ENCODE peak calls at places on chromosome 18, in five cellular contexts. X is WERI-Rb-1, A is cardiac septum, Y is dermis microvascular lymphatic vessel endothelial cell, T is M059J. D is an unnamed sample.

GRCh38 chr18:23710068-23710527 is 20.8 kb downstream of the LAMA3 start:
- DNase-seq in T (peak), Y (no peak), A (no peak), X (no peak), D (peak)

GRCh38 chr18:40179647-40180175 is 1775.3 kb upstream of the PIK3C3 start:
- DNase-seq in Y (no peak), X (no peak), T (no peak), A (no peak), D (no peak)

GRCh38 chr18:68263481-68263880 is 451.4 kb downstream of the TMX3 start:
- DNase-seq in X (no peak), A (no peak), Y (no peak), T (peak), D (no peak)

GRCh38 chr18:8937695-8938094 is 164.8 kb upstream of the NDUFV2 start:
- DNase-seq in T (no peak), Y (no peak), X (no peak), A (no peak), D (no peak)

GRCh38 chr18:73948497-73948896 is 199.1 kb downstream of the FBXO15 start:
- DNase-seq in A (no peak), T (peak), X (no peak), Y (no peak), D (no peak)

GRCh38 chr18:48222118-48222517 is 187.1 kb downstream of the ZBTB7C start:
- DNase-seq in X (no peak), Y (peak), T (peak), A (no peak), D (no peak)

GRCh38 chr18:56389190-56389589 is 249.2 kb downstream of the TXNL1 start:
- DNase-seq in Y (no peak), X (no peak), A (no peak), T (no peak), D (no peak)

GRCh38 chr18:27184115-27185024 is 738 bp downstream of the CHST9 start:
- DNase-seq in A (no peak), T (no peak), X (peak), Y (no peak), D (no peak)

GRCh38 chr18:50687491-50687890 is 127.6 kb downstream of the MAPK4 start:
- DNase-seq in T (no peak), Y (no peak), A (peak), X (no peak), D (no peak)

GRCh38 chr18:7877609-7878008 is 310.5 kb downstream of the PTPRM start:
- DNase-seq in X (no peak), T (peak), A (no peak), Y (peak), D (no peak)

GRCh38 chr18:74525741-74526140 is 8.6 kb upstream of the CNDP1 start:
- DNase-seq in X (no peak), T (no peak), Y (no peak), A (peak), D (no peak)

GRCh38 chr18:30527226-30527625 is 515.3 kb downstream of the DSC3 start:
- DNase-seq in T (no peak), Y (no peak), X (no peak), A (no peak), D (no peak)

GRCh38 chr18:63206433-63207153 is 113.0 kb downstream of the BCL2 start:
- DNase-seq in X (no peak), Y (no peak), A (no peak), T (no peak), D (no peak)

GRCh38 chr18:44823782-44824181 is 143.1 kb downstream of the SETBP1 start:
- DNase-seq in A (no peak), T (peak), Y (no peak), X (no peak), D (peak)

GRCh38 chr18:75036941-75037516 is 171.9 kb downstream of the PTGR3 start:
- DNase-seq in A (no peak), T (peak), Y (no peak), X (no peak), D (no peak)

GRCh38 chr18:10013621-10014543 is 100.1 kb downstream of the VAPA start:
- DNase-seq in T (no peak), Y (no peak), A (no peak), X (no peak), D (no peak)

GRCh38 chr18:49277395-49278036 is 182.9 kb downstream of the DYM start:
- DNase-seq in A (no peak), Y (no peak), X (no peak), T (peak), D (peak)

GRCh38 chr18:42426496-42427015 is 471.5 kb downstream of the PIK3C3 start:
- DNase-seq in X (no peak), T (peak), A (no peak), Y (no peak), D (no peak)

GRCh38 chr18:33673689-33674088 is 95.7 kb downstream of the ASXL3 start:
- DNase-seq in T (no peak), Y (peak), X (no peak), A (no peak), D (no peak)

GRCh38 chr18:47756364-47757016 is 174.0 kb downstream of the SMAD2 start:
- DNase-seq in Y (peak), X (peak), T (peak), A (no peak), D (peak)

GRCh38 chr18:76383636-76384035 is 111.4 kb downstream of the ZNF516 start:
- DNase-seq in T (no peak), X (no peak), Y (no peak), A (no peak), D (no peak)

GRCh38 chr18:51739044-51739666 is 541.7 kb upstream of the MEX3C start:
- DNase-seq in A (no peak), Y (no peak), X (no peak), T (no peak), D (no peak)

GRCh38 chr18:22494771-22495170 is 77.1 kb upstream of the CTAGE1 start:
- DNase-seq in A (no peak), X (no peak), T (peak), Y (peak), D (no peak)

GRCh38 chr18:2337552-2338141 is 233.7 kb downstream of the METTL4 start:
- DNase-seq in X (peak), T (peak), A (no peak), Y (peak), D (peak)

GRCh38 chr18:46712406-46712805 is 44.4 kb downstream of the ST8SIA5 start:
- DNase-seq in Y (peak), A (no peak), X (no peak), T (peak), D (peak)

GRCh38 chr18:12904012-12904516 is 20.0 kb upstream of the PTPN2 start:
- DNase-seq in Y (no peak), A (peak), T (peak), X (no peak), D (peak)

GRCh38 chr18:58579561-58580047 is 49.3 kb downstream of the ALPK2 start:
- DNase-seq in Y (no peak), T (peak), X (no peak), A (no peak), D (peak)

GRCh38 chr18:74478876-74479275 is 17.3 kb upstream of the CNDP2 start:
- DNase-seq in X (no peak), Y (no peak), A (no peak), T (no peak), D (no peak)

GRCh38 chr18:11050966-11051365 is 98.4 kb downstream of the PIEZO2 start:
- DNase-seq in A (no peak), X (no peak), Y (no peak), T (no peak), D (no peak)

GRCh38 chr18:48946329-48946835 is 4.4 kb downstream of the SMAD7 start:
- DNase-seq in Y (peak), T (peak), A (no peak), X (no peak), D (peak)

GRCh38 chr18:63074987-63075404 is 244.6 kb downstream of the BCL2 start:
- DNase-seq in T (no peak), A (peak), X (peak), Y (peak), D (peak)

GRCh38 chr18:45540146-45540545 is 75.1 kb upstream of the SLC14A2 start:
- DNase-seq in X (no peak), A (no peak), Y (no peak), T (no peak), D (no peak)

GRCh38 chr18:44601447-44601846 is 79.2 kb upstream of the SETBP1 start:
- DNase-seq in X (no peak), A (no peak), Y (no peak), T (peak), D (peak)

GRCh38 chr18:32714571-32715148 is 58.2 kb downstream of the KLHL14 start:
- DNase-seq in T (peak), Y (peak), A (no peak), X (peak), D (no peak)

GRCh38 chr18:57469884-57470283 is 34.7 kb downstream of the ONECUT2 start:
- DNase-seq in X (no peak), T (peak), A (no peak), Y (no peak), D (no peak)

GRCh38 chr18:63146185-63146584 is 173.4 kb downstream of the BCL2 start:
- DNase-seq in X (no peak), A (no peak), Y (no peak), T (no peak), D (no peak)

D was measured in osteoblast.